ENCODE peak calls at places on chromosome 14, in seven cellular contexts. V is fibroblast of the conjunctiva, W is T-helper 17 cell, Y is dorsolateral prefrontal cortex, L is non-pigmented ciliary epithelial cell, E is DND-41, T is LHCN-M2. B is an unnamed sample.

GRCh38 chr14:57533214-57533613 is 39.6 kb upstream of the CCDC198 start:
- DNase-seq in V (no peak), W (no peak), Y (no peak), L (no peak), E (peak; percentile 22), T (peak; percentile 1), B (no peak)

GRCh38 chr14:67487937-67488893 is at the start of gene TMEM229B:
- DNase-seq in V (no peak), W (peak; percentile 52), Y (peak; percentile 24), L (no peak), E (peak; percentile 96), T (no peak), B (no peak)

GRCh38 chr14:104968153-104968527 is 10.0 kb downstream of the AHNAK2 start:
- DNase-seq in V (peak; percentile 28), W (no peak), Y (no peak), L (no peak), E (no peak), T (no peak), B (no peak)

GRCh38 chr14:99579903-99580570 is 24.0 kb downstream of the CCDC85C start:
- DNase-seq in V (no peak), W (no peak), Y (no peak), L (no peak), E (no peak), T (no peak), B (no peak)

GRCh38 chr14:91027556-91027955 is 32.9 kb downstream of the RPS6KA5 start:
- DNase-seq in V (no peak), W (no peak), Y (no peak), L (no peak), E (no peak), T (no peak), B (no peak)

GRCh38 chr14:76784881-76785280 is 23.6 kb downstream of the VASH1 start:
- DNase-seq in V (peak; percentile 44), W (peak; percentile 45), Y (peak; percentile 85), L (no peak), E (peak; percentile 65), T (peak; percentile 78), B (no peak)

GRCh38 chr14:103711516-103712431 is 3.5 kb downstream of the XRCC3 start:
- DNase-seq in V (no peak), W (no peak), Y (no peak), L (no peak), E (peak; percentile 35), T (no peak), B (no peak)

GRCh38 chr14:99427632-99428315 is 52.9 kb downstream of the SETD3 start:
- DNase-seq in V (no peak), W (no peak), Y (peak; percentile 57), L (no peak), E (no peak), T (peak; percentile 83), B (no peak)

GRCh38 chr14:90903101-90903500 is 86.9 kb upstream of the TTC7B start:
- DNase-seq in V (peak; percentile 39), W (no peak), Y (peak; percentile 86), L (peak; percentile 26), E (peak; percentile 66), T (peak; percentile 55), B (peak; percentile 8)

GRCh38 chr14:37384870-37385596 is 187.3 kb downstream of the MIPOL1 start:
- DNase-seq in V (no peak), W (no peak), Y (no peak), L (no peak), E (no peak), T (no peak), B (peak; percentile 65)

GRCh38 chr14:55964081-55964480 is 154.1 kb upstream of the PELI2 start:
- DNase-seq in V (no peak), W (no peak), Y (no peak), L (no peak), E (no peak), T (no peak), B (no peak)

GRCh38 chr14:57089901-57090300 is 178.8 kb downstream of the EXOC5 start:
- DNase-seq in V (no peak), W (no peak), Y (no peak), L (no peak), E (no peak), T (no peak), B (no peak)

GRCh38 chr14:23653046-23653445 is 16.9 kb downstream of the DHRS2 start:
- DNase-seq in V (no peak), W (no peak), Y (no peak), L (no peak), E (no peak), T (no peak), B (no peak)

GRCh38 chr14:83463500-83464098 is 1929.9 kb upstream of the SEL1L start:
- DNase-seq in V (peak; percentile 44), W (no peak), Y (peak; percentile 34), L (no peak), E (peak; percentile 12), T (peak; percentile 73), B (no peak)

GRCh38 chr14:99733551-99734405 is 49.7 kb downstream of the CYP46A1 start:
- DNase-seq in V (no peak), W (no peak), Y (no peak), L (no peak), E (no peak), T (no peak), B (no peak)

GRCh38 chr14:105305769-105306168 is 5.0 kb upstream of the BRF1 start:
- DNase-seq in V (no peak), W (no peak), Y (no peak), L (no peak), E (no peak), T (no peak), B (no peak)

GRCh38 chr14:68596701-68597100 is 196.2 kb downstream of the ZFP36L1 start:
- DNase-seq in V (no peak), W (no peak), Y (no peak), L (no peak), E (no peak), T (peak; percentile 96), B (no peak)

GRCh38 chr14:63499701-63500250 is 43.4 kb downstream of the PPP2R5E start:
- DNase-seq in V (peak; percentile 14), W (no peak), Y (no peak), L (no peak), E (no peak), T (peak; percentile 45), B (no peak)

GRCh38 chr14:105497671-105498429 is 6.8 kb downstream of the TEDC1 start:
- DNase-seq in V (no peak), W (no peak), Y (no peak), L (no peak), E (no peak), T (no peak), B (no peak)

B was measured in NCI-H187 treated with DMSO at 0.1 percent for 48 hours.